ENCODE peak calls at places on chromosome 13, in ten cellular contexts. N is BJ; C is BE2C; R is stimulated activated CD4-positive, alpha-beta T cell treated with anti-CD3 and anti-CD28 coated beads, Interleukin-1b, Interleukin-23, amount 100 ng/mL, for 24 hours; J is NCI-H2081; A is CD4-positive, alpha-beta T cell; L is HS-5; D is naive B cell; S is anterior cingulate cortex; Y is mucosa of descending colon. K is an unnamed sample.
A peak's percentile ranks its signal among the peaks of the same experiment; 100 is the strongest.

GRCh38 chr13:76773695-76774094 is 112.5 kb downstream of the KCTD12 start:
- DNase-seq in D (no peak), J (no peak), C (no peak), R (no peak), L (no peak), Y (no peak), N (no peak), S (no peak), A (no peak), K (no peak)

GRCh38 chr13:34294483-34295129 is 476.7 kb downstream of the RFC3 start:
- DNase-seq in N (no peak), J (no peak), R (no peak), C (no peak), S (no peak), A (no peak), Y (no peak), D (no peak), L (no peak), K (peak; percentile 60)

GRCh38 chr13:25901460-25902376 is 150.1 kb downstream of the SHISA2 start:
- DNase-seq in S (no peak), D (peak; percentile 23), J (no peak), Y (no peak), C (no peak), A (no peak), N (no peak), L (peak; percentile 49), R (no peak), K (no peak)

GRCh38 chr13:50732712-50733111 is 110.8 kb downstream of the DLEU7 start:
- DNase-seq in L (no peak), D (no peak), A (no peak), S (no peak), R (no peak), C (peak; percentile 24), Y (no peak), J (no peak), N (peak; percentile 50), K (no peak)

GRCh38 chr13:47437411-47437810 is 540.6 kb upstream of the HTR2A start:
- DNase-seq in Y (no peak), A (no peak), N (peak; percentile 67), D (no peak), C (no peak), R (no peak), J (no peak), L (no peak), S (no peak), K (no peak)

GRCh38 chr13:36217456-36217855 is 3.1 kb upstream of the SOHLH2 start:
- DNase-seq in L (no peak), N (no peak), A (no peak), R (no peak), J (no peak), D (no peak), S (no peak), C (no peak), Y (no peak), K (no peak)

GRCh38 chr13:111006508-111007031 is 91.7 kb upstream of the ANKRD10 start:
- DNase-seq in D (no peak), J (no peak), A (no peak), Y (peak; percentile 58), C (no peak), L (no peak), R (no peak), S (no peak), N (peak; percentile 74), K (no peak)

GRCh38 chr13:21744149-21744548 is 73.3 kb downstream of the FGF9 start:
- DNase-seq in A (no peak), R (no peak), N (no peak), J (no peak), Y (no peak), C (no peak), D (no peak), S (no peak), L (no peak), K (no peak)

GRCh38 chr13:100098445-100099116 is 9.7 kb downstream of the PCCA start:
- DNase-seq in N (no peak), D (no peak), C (no peak), S (no peak), A (no peak), J (no peak), L (no peak), Y (no peak), R (no peak), K (no peak)

GRCh38 chr13:99386911-99387788 is 80.0 kb upstream of the GPR183 start:
- DNase-seq in C (peak; percentile 55), Y (peak; percentile 84), J (peak; percentile 3), S (no peak), N (no peak), D (peak; percentile 81), A (peak; percentile 92), L (no peak), R (peak; percentile 75), K (no peak)

GRCh38 chr13:77719128-77719527 is 21.6 kb downstream of the SLAIN1 start:
- DNase-seq in R (no peak), D (no peak), C (no peak), A (no peak), S (no peak), L (no peak), Y (no peak), J (no peak), N (no peak), K (no peak)

GRCh38 chr13:45292176-45292575 is 48.8 kb downstream of the TPT1 start:
- DNase-seq in J (no peak), L (peak; percentile 15), R (no peak), D (no peak), C (no peak), N (no peak), A (no peak), S (no peak), Y (no peak), K (no peak)

GRCh38 chr13:25687622-25688225 is 315.9 kb downstream of the ATP8A2 start:
- DNase-seq in N (no peak), Y (peak; percentile 36), C (no peak), S (no peak), R (no peak), L (no peak), J (peak; percentile 68), A (no peak), D (no peak), K (no peak)

GRCh38 chr13:113912596-113912995 is 48.7 kb upstream of the GAS6 start:
- DNase-seq in N (no peak), D (no peak), L (no peak), R (no peak), J (no peak), S (no peak), C (no peak), A (no peak), Y (no peak), K (no peak)

K was measured in NCI-H446.